ENCODE peak calls at places on chromosomes 1 and 21, in eight cellular contexts. H is left ventricle myocardium inferior; D is fibroblast of the conjunctiva; S is NCI-H2107; G is ecto neural progenitor cell; V is epithelial cell of esophagus; P is stimulated activated CD4-positive, alpha-beta T cell treated with anti-CD3 and anti-CD28 coated beads, Interleukin-4, amount 100 ng/mL, for 24 hours; F is NK-92 treated with Interleukin-12 subunit alpha and Interleukin-12 subunit beta, amount 100 ng/mL, for 24 hours. N is an unnamed sample.

GRCh38 chr1:243818978-243819377 is 31.1 kb downstream of the AKT3 start:
- DNase-seq in V (no peak), P (no peak), F (no peak), D (no peak), H (no peak), G (no peak), S (no peak), N (no peak)

GRCh38 chr1:205339717-205340116 is 17.0 kb downstream of the KLHDC8A start:
- DNase-seq in S (no peak), P (no peak), D (no peak), H (no peak), V (no peak), G (no peak), F (peak), N (no peak)

GRCh38 chr1:22388666-22389455 is 62.8 kb upstream of the ZBTB40 start:
- DNase-seq in F (no peak), H (no peak), D (peak), P (no peak), S (no peak), G (no peak), V (peak), N (no peak)

GRCh38 chr21:42542196-42542595 is 28.5 kb downstream of the SLC37A1 start:
- DNase-seq in V (no peak), F (no peak), P (no peak), G (no peak), D (no peak), S (no peak), H (no peak), N (no peak)

GRCh38 chr1:168725060-168725459 is 3.9 kb downstream of the DPT start:
- DNase-seq in G (no peak), F (no peak), S (no peak), H (no peak), P (no peak), V (no peak), D (no peak), N (no peak)

GRCh38 chr1:208065862-208066261 is 154.9 kb upstream of the CD34 start:
- DNase-seq in F (no peak), D (no peak), P (no peak), V (peak), S (no peak), G (no peak), H (no peak), N (no peak)

GRCh38 chr1:214615871-214616270 is 12.9 kb downstream of the CENPF start:
- DNase-seq in P (no peak), G (no peak), F (no peak), V (no peak), S (no peak), D (peak), H (no peak), N (no peak)

GRCh38 chr1:159853417-159853816 is 9.0 kb downstream of the VSIG8 start:
- DNase-seq in D (no peak), S (no peak), G (no peak), P (no peak), H (no peak), V (no peak), F (no peak), N (no peak)

GRCh38 chr1:184558691-184559090 is 171.9 kb downstream of the C1orf21 start:
- DNase-seq in G (no peak), V (peak), S (no peak), D (no peak), H (no peak), P (no peak), F (no peak), N (no peak)

GRCh38 chr1:223508819-223509218 is 115.6 kb downstream of the CCDC185 start:
- DNase-seq in G (no peak), S (no peak), H (no peak), P (no peak), V (no peak), F (no peak), D (no peak), N (no peak)

GRCh38 chr1:162372159-162373071 is 4.2 kb downstream of the SPATA46 start:
- DNase-seq in S (no peak), G (no peak), P (no peak), D (no peak), H (no peak), F (no peak), V (no peak), N (no peak)

GRCh38 chr1:223674119-223674890 is 8.8 kb upstream of the CAPN8 start:
- DNase-seq in V (no peak), S (no peak), G (no peak), H (no peak), F (no peak), P (no peak), D (no peak), N (no peak)

GRCh38 chr21:37732927-37733326 is 183.3 kb downstream of the KCNJ6 start:
- DNase-seq in H (no peak), V (no peak), F (no peak), S (no peak), G (no peak), D (no peak), P (no peak), N (no peak)

GRCh38 chr1:2091611-2092604 is 41.7 kb downstream of the PRKCZ start:
- DNase-seq in H (peak), P (peak), G (peak), V (no peak), F (no peak), S (no peak), D (no peak), N (no peak)

GRCh38 chr1:25767437-25767770 is 32.6 kb upstream of the SELENON start:
- DNase-seq in P (no peak), D (no peak), F (no peak), S (no peak), H (no peak), G (no peak), V (no peak), N (no peak)

GRCh38 chr1:19310720-19311502 is 1.0 kb downstream of the AKR7A2 start:
- DNase-seq in H (no peak), P (no peak), D (no peak), G (no peak), F (no peak), V (no peak), S (no peak), N (no peak)

GRCh38 chr1:31383967-31384366 is 11.1 kb upstream of the FABP3 start:
- DNase-seq in S (no peak), F (no peak), H (no peak), P (no peak), G (no peak), V (no peak), D (no peak), N (no peak)

GRCh38 chr1:90717665-90718410 is 736 bp upstream of the BARHL2 start:
- DNase-seq in V (no peak), G (peak), S (peak), D (no peak), P (no peak), H (no peak), F (no peak), N (peak)

GRCh38 chr1:82013702-82014101 is 213.0 kb downstream of the ADGRL2 start:
- DNase-seq in P (no peak), S (no peak), F (no peak), V (no peak), D (no peak), H (no peak), G (no peak), N (no peak)

GRCh38 chr1:231699769-231700168 is 73.2 kb downstream of the DISC1 start:
- DNase-seq in P (no peak), H (no peak), S (peak), D (no peak), V (no peak), G (no peak), F (no peak), N (no peak)

GRCh38 chr1:111420377-111420776 is 7.2 kb downstream of the OVGP1 start:
- DNase-seq in V (peak), F (no peak), D (no peak), P (no peak), S (no peak), G (no peak), H (no peak), N (no peak)

GRCh38 chr1:234658143-234658542 is 48.2 kb upstream of the IRF2BP2 start:
- DNase-seq in F (no peak), D (no peak), S (no peak), V (peak), H (no peak), G (no peak), P (no peak), N (no peak)

GRCh38 chr1:3641046-3641760 is 8.7 kb downstream of the WRAP73 start:
- DNase-seq in H (no peak), S (no peak), P (no peak), V (no peak), F (no peak), G (no peak), D (no peak), N (no peak)

GRCh38 chr1:226631229-226632000 is 82.9 kb downstream of the STUM start:
- DNase-seq in S (no peak), F (no peak), G (no peak), V (no peak), H (no peak), D (no peak), P (no peak), N (no peak)

GRCh38 chr1:67838180-67838912 is 5.1 kb upstream of the GNG12 start:
- DNase-seq in V (peak), S (no peak), P (no peak), F (no peak), H (no peak), G (no peak), D (no peak), N (no peak)

GRCh38 chr1:183883629-183884028 is 78.7 kb downstream of the RGL1 start:
- DNase-seq in D (no peak), G (no peak), F (no peak), H (no peak), S (no peak), V (no peak), P (no peak), N (no peak)

GRCh38 chr21:42038393-42038792 is 28.2 kb upstream of the ZBTB21 start:
- DNase-seq in D (no peak), S (no peak), G (no peak), V (no peak), H (no peak), P (no peak), F (no peak), N (no peak)

GRCh38 chr1:36342426-36343185 is 19.2 kb upstream of the EVA1B start:
- DNase-seq in P (peak), V (peak), D (no peak), G (no peak), H (no peak), F (no peak), S (no peak), N (no peak)

GRCh38 chr1:58966103-58966916 is 182.5 kb upstream of the JUN start:
- DNase-seq in D (no peak), G (no peak), F (no peak), S (no peak), P (no peak), H (no peak), V (no peak), N (no peak)

GRCh38 chr21:36330904-36331303 is 10.9 kb downstream of the MORC3 start:
- DNase-seq in G (no peak), H (peak), S (no peak), V (peak), D (peak), F (no peak), P (peak), N (peak)

GRCh38 chr1:150708595-150708994 is 11.6 kb upstream of the GOLPH3L start:
- DNase-seq in H (no peak), V (no peak), P (peak), D (no peak), G (no peak), F (no peak), S (no peak), N (no peak)

GRCh38 chr1:160768295-160768657 is 27.7 kb upstream of the LY9 start:
- DNase-seq in F (peak), V (peak), S (peak), G (no peak), P (peak), H (peak), D (no peak), N (no peak)

GRCh38 chr1:223204424-223204823 is 61.4 kb upstream of the TLR5 start:
- DNase-seq in D (no peak), P (no peak), V (no peak), H (no peak), G (no peak), S (no peak), F (no peak), N (no peak)

GRCh38 chr1:2315711-2316450 is 75.5 kb downstream of the MORN1 start:
- DNase-seq in D (no peak), F (no peak), G (no peak), V (no peak), P (no peak), H (no peak), S (no peak), N (no peak)

GRCh38 chr1:206606867-206607266 is 5.4 kb downstream of the EIF2D start:
- DNase-seq in D (no peak), H (no peak), G (no peak), P (no peak), F (no peak), V (peak), S (no peak), N (peak)